ENCODE peak calls at places on chromosomes 11 and 22, in nine cellular contexts. A is tibial artery, P is foreskin keratinocyte, B is adrenal gland, X is right atrium auricular region, G is astrocyte, R is AG04450, N is epithelial cell of esophagus, S is MCF 10A. U is an unnamed sample.

GRCh38 chr11:71311176-71311925 is 59.0 kb upstream of the SHANK2 start:
- DNase-seq in A (no peak), P (no peak), B (no peak), X (peak), G (no peak), R (no peak), N (no peak), S (no peak), U (no peak)

GRCh38 chr22:30127749-30128166 is 47.5 kb downstream of the HORMAD2 start:
- DNase-seq in A (no peak), P (no peak), B (no peak), X (no peak), G (peak), R (peak), N (no peak), S (peak), U (no peak)

GRCh38 chr11:64186205-64187165 is 514 bp downstream of the STIP1 start:
- DNase-seq in A (no peak), P (peak), B (peak), X (no peak), G (no peak), R (no peak), N (peak), S (peak), U (no peak)

GRCh38 chr11:111260761-111261160 is 15.2 kb downstream of the POU2AF2 start:
- DNase-seq in A (no peak), P (no peak), B (no peak), X (no peak), G (no peak), R (no peak), N (no peak), S (no peak), U (no peak)

GRCh38 chr22:47276219-47276843 is 513.9 kb downstream of the TBC1D22A start:
- DNase-seq in A (no peak), P (no peak), B (no peak), X (no peak), G (no peak), R (no peak), N (no peak), S (peak), U (no peak)

GRCh38 chr22:39920134-39920743 is 19.4 kb downstream of the GRAP2 start:
- DNase-seq in A (no peak), P (no peak), B (no peak), X (no peak), G (no peak), R (no peak), N (no peak), S (no peak), U (no peak)

GRCh38 chr11:35182317-35182939 is 43.5 kb downstream of the CD44 start:
- DNase-seq in A (no peak), P (peak), B (no peak), X (no peak), G (no peak), R (no peak), N (peak), S (no peak), U (no peak)

GRCh38 chr22:44646668-44647067 is 55.3 kb upstream of the PRR5 start:
- DNase-seq in A (no peak), P (no peak), B (no peak), X (no peak), G (no peak), R (no peak), N (no peak), S (no peak), U (no peak)

GRCh38 chr11:126341760-126342161 is 13.7 kb upstream of the ST3GAL4 start:
- DNase-seq in A (no peak), P (peak), B (no peak), X (no peak), G (peak), R (no peak), N (peak), S (peak), U (no peak)

GRCh38 chr11:33257160-33257896 is at the start of gene HIPK3:
- DNase-seq in A (peak), P (peak), B (peak), X (peak), G (peak), R (no peak), N (peak), S (peak), U (peak)
- TF ChIP-seq CTCF in A (peak), P (peak), B (no peak), X (peak), G (no peak), R (peak), N (no peak), S (peak), U (peak)

GRCh38 chr11:128848815-128849455 is 18.2 kb downstream of the KCNJ1 start:
- DNase-seq in A (peak), P (no peak), B (peak), X (no peak), G (no peak), R (no peak), N (peak), S (peak), U (no peak)
- TF ChIP-seq CTCF in A (peak), P (peak), B (peak), X (peak), G (peak), R (peak), N (peak), S (peak), U (peak)

GRCh38 chr11:132028380-132029240 is 658.2 kb downstream of the NTM start:
- DNase-seq in A (no peak), P (peak), B (no peak), X (peak), G (no peak), R (no peak), N (peak), S (no peak), U (no peak)
- TF ChIP-seq CTCF in A (no peak), P (peak), B (no peak), X (peak), G (peak), R (peak), N (peak), S (no peak), U (peak)

GRCh38 chr22:19645391-19645790 is 68.9 kb upstream of the SEPTIN5 start:
- DNase-seq in A (no peak), P (no peak), B (no peak), X (no peak), G (no peak), R (no peak), N (no peak), S (no peak), U (no peak)
- TF ChIP-seq CTCF in A (no peak), P (no peak), B (no peak), X (no peak), G (no peak), R (no peak), N (no peak), S (no peak), U (no peak)

U was measured in CD14-positive monocyte.